ENCODE peak calls at places on chromosome 21, in ten cellular contexts. G, R, M, P, H, D, V, E, C and W are unnamed samples.

GRCh38 chr21:32826317-32827167 is 55.0 kb upstream of the PAXBP1 start:
- DNase-seq in H (no peak), M (peak; percentile 22), D (peak; percentile 76), R (peak; percentile 60), V (no peak), E (peak; percentile 65), G (no peak), P (no peak), C (peak; percentile 84), W (no peak)

GRCh38 chr21:33682992-33683627 is 40.8 kb downstream of the ITSN1 start:
- DNase-seq in P (no peak), E (no peak), H (no peak), G (no peak), V (no peak), D (no peak), C (peak; percentile 98), M (no peak), R (no peak), W (no peak)

GRCh38 chr21:44485796-44486195 is 30.5 kb downstream of the LRRC3 start:
- DNase-seq in V (no peak), R (peak; percentile 65), G (no peak), H (no peak), E (no peak), P (no peak), D (no peak), C (no peak), M (no peak), W (no peak)

GRCh38 chr21:42013338-42013737 is 3.2 kb upstream of the ZBTB21 start:
- DNase-seq in E (no peak), V (peak; percentile 35), G (no peak), H (no peak), R (peak; percentile 92), C (peak; percentile 38), D (no peak), P (no peak), M (no peak), W (no peak)

GRCh38 chr21:39984613-39985012 is 117.4 kb downstream of the PCP4 start:
- DNase-seq in C (no peak), M (no peak), G (no peak), P (no peak), V (no peak), D (no peak), R (no peak), H (no peak), E (no peak), W (no peak)

GRCh38 chr21:43691801-43692200 is 27.1 kb upstream of the PDXK start:
- DNase-seq in G (no peak), V (no peak), C (no peak), D (no peak), P (no peak), H (no peak), M (no peak), E (no peak), R (no peak), W (no peak)

GRCh38 chr21:43349644-43350043 is 77.3 kb downstream of the SIK1 start:
- DNase-seq in C (no peak), H (no peak), E (no peak), D (no peak), M (no peak), P (no peak), G (no peak), V (no peak), R (no peak), W (no peak)

GRCh38 chr21:14554948-14555347 is 8.8 kb upstream of the SAMSN1 start:
- DNase-seq in D (no peak), V (no peak), G (no peak), C (peak; percentile 59), R (no peak), H (no peak), M (no peak), P (no peak), E (no peak), W (no peak)

GRCh38 chr21:15592271-15592860 is 137.4 kb upstream of the USP25 start:
- DNase-seq in V (no peak), G (no peak), C (peak; percentile 76), D (peak; percentile 36), P (no peak), M (no peak), R (peak; percentile 19), H (no peak), E (peak; percentile 42), W (no peak)